ENCODE peak calls at places on chromosomes 5 and 9, in four cellular contexts. One of them, this sample, is unnamed.

GRCh38 chr5:54590824-54591223 is 73.3 kb downstream of the SNX18 start:
- DNase-seq in NCI-H1092: no peak
- DNase-seq in activated CD4-positive, alpha-beta T cell treated with anti-CD3 and anti-CD28 coated beads, Interleukin-2, amount 50 U/mL, for 4 hours: no peak
- DNase-seq in hypothalamus: no peak
- DNase-seq in this sample: no peak

GRCh38 chr9:133370680-133371079 is 5.2 kb downstream of the SURF4 start:
- DNase-seq in hypothalamus: no peak
- DNase-seq in activated CD4-positive, alpha-beta T cell treated with anti-CD3 and anti-CD28 coated beads, Interleukin-2, amount 50 U/mL, for 4 hours: no peak
- DNase-seq in NCI-H1092: no peak
- DNase-seq in this sample: no peak

GRCh38 chr5:38379360-38379827 is 121.0 kb downstream of the EGFLAM start:
- DNase-seq in hypothalamus: no peak
- DNase-seq in NCI-H1092: no peak
- DNase-seq in activated CD4-positive, alpha-beta T cell treated with anti-CD3 and anti-CD28 coated beads, Interleukin-2, amount 50 U/mL, for 4 hours: no peak
- DNase-seq in this sample: no peak

GRCh38 chr5:83831834-83832233 is 111.2 kb upstream of the HAPLN1 start:
- DNase-seq in NCI-H1092: no peak
- DNase-seq in hypothalamus: no peak
- DNase-seq in activated CD4-positive, alpha-beta T cell treated with anti-CD3 and anti-CD28 coated beads, Interleukin-2, amount 50 U/mL, for 4 hours: no peak
- DNase-seq in this sample: no peak

GRCh38 chr9:27528278-27528885 is 1.2 kb downstream of the MOB3B start:
- DNase-seq in NCI-H1092: no peak
- DNase-seq in hypothalamus: peak
- DNase-seq in activated CD4-positive, alpha-beta T cell treated with anti-CD3 and anti-CD28 coated beads, Interleukin-2, amount 50 U/mL, for 4 hours: peak
- DNase-seq in this sample: peak

GRCh38 chr5:146866263-146866662 is 12.3 kb downstream of the PPP2R2B start:
- DNase-seq in hypothalamus: no peak
- DNase-seq in NCI-H1092: no peak
- DNase-seq in activated CD4-positive, alpha-beta T cell treated with anti-CD3 and anti-CD28 coated beads, Interleukin-2, amount 50 U/mL, for 4 hours: no peak
- DNase-seq in this sample: no peak

GRCh38 chr5:62521319-62521718 is 57.3 kb upstream of the LRRC70 start:
- DNase-seq in hypothalamus: no peak
- DNase-seq in activated CD4-positive, alpha-beta T cell treated with anti-CD3 and anti-CD28 coated beads, Interleukin-2, amount 50 U/mL, for 4 hours: no peak
- DNase-seq in NCI-H1092: no peak
- DNase-seq in this sample: no peak

GRCh38 chr9:98632839-98633238 is 75.9 kb downstream of the GABBR2 start:
- DNase-seq in activated CD4-positive, alpha-beta T cell treated with anti-CD3 and anti-CD28 coated beads, Interleukin-2, amount 50 U/mL, for 4 hours: no peak
- DNase-seq in NCI-H1092: no peak
- DNase-seq in hypothalamus: no peak
- DNase-seq in this sample: no peak

GRCh38 chr5:167096816-167097215 is 1194.6 kb upstream of the WWC1 start:
- DNase-seq in hypothalamus: no peak
- DNase-seq in NCI-H1092: no peak
- DNase-seq in activated CD4-positive, alpha-beta T cell treated with anti-CD3 and anti-CD28 coated beads, Interleukin-2, amount 50 U/mL, for 4 hours: no peak
- DNase-seq in this sample: no peak

GRCh38 chr5:14369780-14370179 is 211.8 kb upstream of the OTULINL start:
- DNase-seq in NCI-H1092: no peak
- DNase-seq in hypothalamus: no peak
- DNase-seq in activated CD4-positive, alpha-beta T cell treated with anti-CD3 and anti-CD28 coated beads, Interleukin-2, amount 50 U/mL, for 4 hours: no peak
- DNase-seq in this sample: peak

GRCh38 chr5:1558945-1559344 is 35.2 kb upstream of the LPCAT1 start:
- DNase-seq in activated CD4-positive, alpha-beta T cell treated with anti-CD3 and anti-CD28 coated beads, Interleukin-2, amount 50 U/mL, for 4 hours: no peak
- DNase-seq in NCI-H1092: no peak
- DNase-seq in hypothalamus: no peak
- DNase-seq in this sample: no peak

GRCh38 chr5:179827684-179828083 is 7.0 kb downstream of the SQSTM1 start:
- DNase-seq in hypothalamus: no peak
- DNase-seq in NCI-H1092: no peak
- DNase-seq in activated CD4-positive, alpha-beta T cell treated with anti-CD3 and anti-CD28 coated beads, Interleukin-2, amount 50 U/mL, for 4 hours: peak
- DNase-seq in this sample: no peak

GRCh38 chr5:170357853-170358497 is 31.2 kb downstream of the KCNMB1 start:
- DNase-seq in hypothalamus: peak
- DNase-seq in NCI-H1092: no peak
- DNase-seq in activated CD4-positive, alpha-beta T cell treated with anti-CD3 and anti-CD28 coated beads, Interleukin-2, amount 50 U/mL, for 4 hours: no peak
- DNase-seq in this sample: peak

GRCh38 chr9:79123419-79123818 is 448.3 kb upstream of the TLE4 start:
- DNase-seq in NCI-H1092: no peak
- DNase-seq in activated CD4-positive, alpha-beta T cell treated with anti-CD3 and anti-CD28 coated beads, Interleukin-2, amount 50 U/mL, for 4 hours: no peak
- DNase-seq in hypothalamus: no peak
- DNase-seq in this sample: no peak

GRCh38 chr9:12657233-12657632 is 36.0 kb upstream of the TYRP1 start:
- DNase-seq in activated CD4-positive, alpha-beta T cell treated with anti-CD3 and anti-CD28 coated beads, Interleukin-2, amount 50 U/mL, for 4 hours: no peak
- DNase-seq in hypothalamus: no peak
- DNase-seq in NCI-H1092: no peak
- DNase-seq in this sample: no peak

GRCh38 chr9:34197756-34198711 is 19.2 kb downstream of the UBAP1 start:
- DNase-seq in activated CD4-positive, alpha-beta T cell treated with anti-CD3 and anti-CD28 coated beads, Interleukin-2, amount 50 U/mL, for 4 hours: no peak
- DNase-seq in NCI-H1092: no peak
- DNase-seq in hypothalamus: no peak
- DNase-seq in this sample: no peak

GRCh38 chr9:111961011-111961410 is 64.4 kb downstream of the UGCG start:
- DNase-seq in activated CD4-positive, alpha-beta T cell treated with anti-CD3 and anti-CD28 coated beads, Interleukin-2, amount 50 U/mL, for 4 hours: no peak
- DNase-seq in hypothalamus: no peak
- DNase-seq in NCI-H1092: peak
- DNase-seq in this sample: no peak

GRCh38 chr5:132371603-132371994 is 2.1 kb downstream of the SLC22A5 start:
- DNase-seq in NCI-H1092: no peak
- DNase-seq in hypothalamus: no peak
- DNase-seq in activated CD4-positive, alpha-beta T cell treated with anti-CD3 and anti-CD28 coated beads, Interleukin-2, amount 50 U/mL, for 4 hours: no peak
- DNase-seq in this sample: no peak

GRCh38 chr5:102628449-102629175 is 126.5 kb upstream of the PAM start:
- DNase-seq in NCI-H1092: no peak
- DNase-seq in activated CD4-positive, alpha-beta T cell treated with anti-CD3 and anti-CD28 coated beads, Interleukin-2, amount 50 U/mL, for 4 hours: no peak
- DNase-seq in hypothalamus: no peak
- DNase-seq in this sample: no peak

GRCh38 chr9:73095425-73095824 is 56.2 kb upstream of the ANXA1 start:
- DNase-seq in activated CD4-positive, alpha-beta T cell treated with anti-CD3 and anti-CD28 coated beads, Interleukin-2, amount 50 U/mL, for 4 hours: no peak
- DNase-seq in NCI-H1092: no peak
- DNase-seq in hypothalamus: peak
- DNase-seq in this sample: no peak

GRCh38 chr9:96512240-96512639 is 62.3 kb downstream of the HABP4 start:
- DNase-seq in hypothalamus: no peak
- DNase-seq in activated CD4-positive, alpha-beta T cell treated with anti-CD3 and anti-CD28 coated beads, Interleukin-2, amount 50 U/mL, for 4 hours: no peak
- DNase-seq in NCI-H1092: no peak
- DNase-seq in this sample: no peak

GRCh38 chr9:75930766-75931311 is 40.4 kb downstream of the PCSK5 start:
- DNase-seq in NCI-H1092: no peak
- DNase-seq in activated CD4-positive, alpha-beta T cell treated with anti-CD3 and anti-CD28 coated beads, Interleukin-2, amount 50 U/mL, for 4 hours: no peak
- DNase-seq in hypothalamus: peak
- DNase-seq in this sample: peak

GRCh38 chr9:88258587-88258986 is 120.3 kb upstream of the SPATA31C2 start:
- DNase-seq in activated CD4-positive, alpha-beta T cell treated with anti-CD3 and anti-CD28 coated beads, Interleukin-2, amount 50 U/mL, for 4 hours: no peak
- DNase-seq in hypothalamus: peak
- DNase-seq in NCI-H1092: no peak
- DNase-seq in this sample: no peak

GRCh38 chr5:60024104-60024503 is 130.6 kb upstream of the PDE4D start:
- DNase-seq in activated CD4-positive, alpha-beta T cell treated with anti-CD3 and anti-CD28 coated beads, Interleukin-2, amount 50 U/mL, for 4 hours: no peak
- DNase-seq in NCI-H1092: no peak
- DNase-seq in hypothalamus: no peak
- DNase-seq in this sample: no peak

GRCh38 chr9:114012126-114012525 is 66.0 kb downstream of the AMBP start:
- DNase-seq in NCI-H1092: no peak
- DNase-seq in hypothalamus: no peak
- DNase-seq in activated CD4-positive, alpha-beta T cell treated with anti-CD3 and anti-CD28 coated beads, Interleukin-2, amount 50 U/mL, for 4 hours: no peak
- DNase-seq in this sample: no peak

GRCh38 chr9:99828417-99829176 is 6.9 kb downstream of the NR4A3 start:
- DNase-seq in NCI-H1092: no peak
- DNase-seq in activated CD4-positive, alpha-beta T cell treated with anti-CD3 and anti-CD28 coated beads, Interleukin-2, amount 50 U/mL, for 4 hours: no peak
- DNase-seq in hypothalamus: no peak
- DNase-seq in this sample: no peak

GRCh38 chr5:173303878-173304590 is 24.2 kb downstream of the STC2 start:
- DNase-seq in hypothalamus: no peak
- DNase-seq in activated CD4-positive, alpha-beta T cell treated with anti-CD3 and anti-CD28 coated beads, Interleukin-2, amount 50 U/mL, for 4 hours: no peak
- DNase-seq in NCI-H1092: no peak
- DNase-seq in this sample: no peak

GRCh38 chr9:12705738-12706391 is 12.7 kb downstream of the TYRP1 start:
- DNase-seq in hypothalamus: no peak
- DNase-seq in activated CD4-positive, alpha-beta T cell treated with anti-CD3 and anti-CD28 coated beads, Interleukin-2, amount 50 U/mL, for 4 hours: no peak
- DNase-seq in NCI-H1092: no peak
- DNase-seq in this sample: no peak

GRCh38 chr5:88405783-88406182 is 137.1 kb upstream of the TMEM161B start:
- DNase-seq in activated CD4-positive, alpha-beta T cell treated with anti-CD3 and anti-CD28 coated beads, Interleukin-2, amount 50 U/mL, for 4 hours: no peak
- DNase-seq in hypothalamus: no peak
- DNase-seq in NCI-H1092: no peak
- DNase-seq in this sample: no peak

GRCh38 chr5:1415059-1415425 is 30.2 kb downstream of the SLC6A3 start:
- DNase-seq in hypothalamus: no peak
- DNase-seq in activated CD4-positive, alpha-beta T cell treated with anti-CD3 and anti-CD28 coated beads, Interleukin-2, amount 50 U/mL, for 4 hours: no peak
- DNase-seq in NCI-H1092: no peak
- DNase-seq in this sample: no peak

GRCh38 chr9:114387678-114388431 is at the start of gene AKNA:
- DNase-seq in hypothalamus: peak
- DNase-seq in activated CD4-positive, alpha-beta T cell treated with anti-CD3 and anti-CD28 coated beads, Interleukin-2, amount 50 U/mL, for 4 hours: peak
- DNase-seq in NCI-H1092: no peak
- DNase-seq in this sample: peak

GRCh38 chr5:143554918-143555477 is 151.5 kb upstream of the NR3C1 start:
- DNase-seq in activated CD4-positive, alpha-beta T cell treated with anti-CD3 and anti-CD28 coated beads, Interleukin-2, amount 50 U/mL, for 4 hours: no peak
- DNase-seq in hypothalamus: no peak
- DNase-seq in NCI-H1092: no peak
- DNase-seq in this sample: no peak

GRCh38 chr9:31799953-31800609 is 584.4 kb upstream of the ACO1 start:
- DNase-seq in hypothalamus: no peak
- DNase-seq in NCI-H1092: peak
- DNase-seq in activated CD4-positive, alpha-beta T cell treated with anti-CD3 and anti-CD28 coated beads, Interleukin-2, amount 50 U/mL, for 4 hours: no peak
- DNase-seq in this sample: no peak

This sample was measured in head of caudate nucleus.